ENCODE peak calls at places on chromosomes 4 and X, in eight cellular contexts. One of them, this sample, is unnamed. For H3K4me1, the result is how much of the 10 kb centered on the place peaks cover.

GRCh38 chrX:118677318-118677717 is 50.1 kb upstream of the IL13RA1 start:
- DNase-seq in K562: no peak
- DNase-seq in endodermal cell: no peak
- DNase-seq in neural progenitor cell: no peak
- DNase-seq in stomach: no peak
- DNase-seq in Panc1: no peak
- DNase-seq in mammary epithelial cell: no peak
- DNase-seq in left lung: no peak
- DNase-seq in this sample: no peak

GRCh38 chr4:33386761-33387160 is 2666.6 kb downstream of the PCDH7 start:
- DNase-seq in K562: no peak
- DNase-seq in endodermal cell: no peak
- DNase-seq in neural progenitor cell: no peak
- DNase-seq in stomach: no peak
- DNase-seq in Panc1: no peak
- DNase-seq in mammary epithelial cell: no peak
- DNase-seq in left lung: no peak
- DNase-seq in this sample: no peak

GRCh38 chr4:151797853-151798252 is 37.0 kb upstream of the GATB start:
- DNase-seq in K562: peak
- DNase-seq in endodermal cell: no peak
- DNase-seq in neural progenitor cell: no peak
- DNase-seq in stomach: no peak
- DNase-seq in Panc1: no peak
- DNase-seq in mammary epithelial cell: no peak
- DNase-seq in left lung: no peak
- DNase-seq in this sample: no peak

GRCh38 chrX:17812763-17813162 is 48.3 kb downstream of the RAI2 start:
- DNase-seq in K562: peak
- DNase-seq in endodermal cell: no peak
- DNase-seq in neural progenitor cell: peak
- DNase-seq in stomach: no peak
- DNase-seq in Panc1: no peak
- DNase-seq in mammary epithelial cell: no peak
- DNase-seq in left lung: no peak
- DNase-seq in this sample: no peak

GRCh38 chrX:48180811-48181210 is 15.8 kb downstream of the SSX5 start:
- DNase-seq in K562: no peak
- DNase-seq in endodermal cell: no peak
- DNase-seq in neural progenitor cell: no peak
- DNase-seq in stomach: no peak
- DNase-seq in Panc1: no peak
- DNase-seq in mammary epithelial cell: no peak
- DNase-seq in left lung: no peak
- DNase-seq in this sample: no peak

GRCh38 chrX:96407501-96407900 is 277.1 kb upstream of the DIAPH2 start:
- DNase-seq in K562: no peak
- DNase-seq in endodermal cell: no peak
- DNase-seq in neural progenitor cell: no peak
- DNase-seq in stomach: no peak
- DNase-seq in Panc1: no peak
- DNase-seq in mammary epithelial cell: no peak
- DNase-seq in left lung: no peak
- DNase-seq in this sample: no peak

GRCh38 chr4:73603307-73603710 is 16.9 kb downstream of the RASSF6 start:
- DNase-seq in K562: no peak
- DNase-seq in endodermal cell: no peak
- DNase-seq in neural progenitor cell: no peak
- DNase-seq in stomach: peak
- DNase-seq in Panc1: no peak
- DNase-seq in mammary epithelial cell: peak
- DNase-seq in left lung: no peak
- DNase-seq in this sample: no peak

GRCh38 chr4:124640037-124640730 is 72.3 kb downstream of the ANKRD50 start:
- DNase-seq in K562: no peak
- DNase-seq in endodermal cell: no peak
- DNase-seq in neural progenitor cell: no peak
- DNase-seq in stomach: peak
- DNase-seq in Panc1: peak
- DNase-seq in mammary epithelial cell: peak
- DNase-seq in left lung: no peak
- DNase-seq in this sample: no peak

GRCh38 chrX:57445046-57445445 is 146.8 kb upstream of the ZXDB start:
- DNase-seq in K562: no peak
- DNase-seq in endodermal cell: no peak
- DNase-seq in neural progenitor cell: no peak
- DNase-seq in stomach: no peak
- DNase-seq in Panc1: no peak
- DNase-seq in mammary epithelial cell: peak
- DNase-seq in left lung: no peak
- DNase-seq in this sample: no peak

GRCh38 chr4:172134536-172134935 is 321.3 kb downstream of the GALNTL6 start:
- DNase-seq in K562: no peak
- DNase-seq in endodermal cell: no peak
- DNase-seq in neural progenitor cell: no peak
- DNase-seq in stomach: no peak
- DNase-seq in Panc1: no peak
- DNase-seq in mammary epithelial cell: no peak
- DNase-seq in left lung: no peak
- DNase-seq in this sample: no peak

GRCh38 chr4:119939066-119939995 is 127.3 kb downstream of the MAD2L1 start:
- DNase-seq in K562: no peak
- DNase-seq in endodermal cell: no peak
- DNase-seq in neural progenitor cell: no peak
- DNase-seq in stomach: no peak
- DNase-seq in Panc1: no peak
- DNase-seq in mammary epithelial cell: no peak
- DNase-seq in left lung: no peak
- DNase-seq in this sample: no peak

GRCh38 chr4:181702864-181703263 is 540.3 kb upstream of the TENM3 start:
- DNase-seq in K562: no peak
- DNase-seq in endodermal cell: no peak
- DNase-seq in neural progenitor cell: no peak
- DNase-seq in stomach: no peak
- DNase-seq in Panc1: no peak
- DNase-seq in mammary epithelial cell: no peak
- DNase-seq in left lung: no peak
- DNase-seq in this sample: no peak

GRCh38 chr4:71261633-71262121 is 77.1 kb upstream of the SLC4A4 start:
- DNase-seq in K562: no peak
- DNase-seq in endodermal cell: no peak
- DNase-seq in neural progenitor cell: no peak
- DNase-seq in stomach: no peak
- DNase-seq in Panc1: no peak
- DNase-seq in mammary epithelial cell: no peak
- DNase-seq in left lung: no peak
- DNase-seq in this sample: no peak

GRCh38 chr4:30719363-30720020 is 677 bp upstream of the PCDH7 start:
- DNase-seq in K562: no peak
- DNase-seq in endodermal cell: peak
- DNase-seq in neural progenitor cell: peak
- DNase-seq in stomach: peak
- DNase-seq in Panc1: no peak
- DNase-seq in mammary epithelial cell: peak
- DNase-seq in left lung: peak
- DNase-seq in this sample: no peak

GRCh38 chrX:9604111-9604907 is 139.5 kb downstream of the TBL1X start:
- DNase-seq in K562: no peak
- DNase-seq in endodermal cell: no peak
- DNase-seq in neural progenitor cell: no peak
- DNase-seq in stomach: no peak
- DNase-seq in Panc1: no peak
- DNase-seq in mammary epithelial cell: no peak
- DNase-seq in left lung: no peak
- DNase-seq in this sample: peak

GRCh38 chrX:45771114-45771513 is 570.4 kb upstream of the DIPK2B start:
- DNase-seq in K562: peak
- DNase-seq in endodermal cell: no peak
- DNase-seq in neural progenitor cell: no peak
- DNase-seq in stomach: peak
- DNase-seq in Panc1: peak
- DNase-seq in mammary epithelial cell: peak
- DNase-seq in left lung: peak
- DNase-seq in this sample: no peak

GRCh38 chr4:121669163-121669550 is 27.6 kb downstream of the ANXA5 start:
- DNase-seq in K562: no peak
- DNase-seq in endodermal cell: no peak
- DNase-seq in neural progenitor cell: no peak
- DNase-seq in stomach: no peak
- DNase-seq in Panc1: no peak
- DNase-seq in mammary epithelial cell: no peak
- DNase-seq in left lung: no peak
- DNase-seq in this sample: no peak

GRCh38 chr4:109436504-109436903 is 2.9 kb downstream of the SEC24B start:
- DNase-seq in K562: no peak
- DNase-seq in endodermal cell: no peak
- DNase-seq in neural progenitor cell: no peak
- DNase-seq in stomach: no peak
- DNase-seq in Panc1: no peak
- DNase-seq in mammary epithelial cell: no peak
- DNase-seq in left lung: no peak
- DNase-seq in this sample: no peak

GRCh38 chr4:111398906-111399330 is 746.3 kb upstream of the FAM241A start:
- DNase-seq in K562: no peak
- DNase-seq in endodermal cell: no peak
- DNase-seq in neural progenitor cell: no peak
- DNase-seq in stomach: no peak
- DNase-seq in Panc1: no peak
- DNase-seq in mammary epithelial cell: no peak
- DNase-seq in left lung: no peak
- DNase-seq in this sample: no peak

GRCh38 chrX:119885554-119886428 is 9.9 kb upstream of the AKAP14 start:
- DNase-seq in K562: no peak
- DNase-seq in endodermal cell: no peak
- DNase-seq in neural progenitor cell: no peak
- DNase-seq in stomach: no peak
- DNase-seq in Panc1: peak
- DNase-seq in mammary epithelial cell: no peak
- DNase-seq in left lung: no peak
- DNase-seq in this sample: no peak

GRCh38 chr4:1365271-1366178 is 18.5 kb downstream of the UVSSA start:
- DNase-seq in K562: no peak
- DNase-seq in endodermal cell: peak
- DNase-seq in neural progenitor cell: no peak
- DNase-seq in stomach: peak
- DNase-seq in Panc1: no peak
- DNase-seq in mammary epithelial cell: peak
- DNase-seq in left lung: peak
- DNase-seq in this sample: no peak

GRCh38 chr4:108166038-108166437 is 2.7 kb downstream of the LEF1 start:
- DNase-seq in K562: no peak
- DNase-seq in endodermal cell: no peak
- DNase-seq in neural progenitor cell: peak
- DNase-seq in stomach: no peak
- DNase-seq in Panc1: no peak
- DNase-seq in mammary epithelial cell: no peak
- DNase-seq in left lung: no peak
- DNase-seq in this sample: no peak
- H3K4me1 ChIP-seq in K562: under half
- H3K4me1 ChIP-seq in endodermal cell: under half
- H3K4me1 ChIP-seq in neural progenitor cell: under half
- H3K4me1 ChIP-seq in stomach: under half
- H3K4me1 ChIP-seq in Panc1: under half
- H3K4me1 ChIP-seq in mammary epithelial cell: under half
- H3K4me1 ChIP-seq in left lung: under half
- H3K4me1 ChIP-seq in this sample: under half

DNA sequence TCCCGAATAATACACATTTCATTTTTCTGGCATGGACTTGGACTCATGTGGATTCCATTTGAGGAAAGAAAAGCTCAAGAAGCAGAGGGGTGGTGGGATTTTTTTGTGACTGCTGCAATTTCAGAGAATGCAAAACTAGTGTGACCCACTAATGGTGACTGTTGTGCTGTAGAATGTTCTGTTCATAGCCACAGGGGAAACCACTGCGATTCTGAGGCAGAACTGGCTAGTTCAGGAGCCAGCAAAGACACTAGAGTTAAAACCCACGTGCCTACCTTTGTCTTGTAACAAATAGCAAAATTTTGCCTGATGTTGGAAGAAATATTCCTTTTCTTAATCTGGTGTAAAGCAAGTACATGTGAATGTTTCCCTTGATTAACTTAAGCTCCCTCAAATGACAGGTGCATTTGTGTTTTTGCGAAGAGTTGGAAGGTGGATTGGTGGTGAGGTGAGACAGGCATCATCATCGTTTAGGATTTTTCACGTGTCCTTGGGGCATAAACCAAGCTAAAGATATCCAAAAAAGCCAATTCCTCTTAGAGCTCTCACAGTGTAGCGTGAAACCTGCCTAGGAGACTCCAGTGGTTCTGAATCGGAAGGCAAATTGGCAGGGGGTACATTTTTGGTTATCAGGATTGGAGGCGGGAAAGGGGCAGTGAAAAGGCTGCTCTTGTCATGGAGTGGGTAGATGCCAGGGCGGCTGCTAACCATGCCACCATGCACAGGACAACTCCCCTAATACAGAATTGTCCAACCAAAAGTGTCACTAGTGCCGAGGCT is 38.1 kb upstream of the FAM9C start:
- DNase-seq in K562: no peak
- DNase-seq in endodermal cell: no peak
- DNase-seq in neural progenitor cell: no peak
- DNase-seq in stomach: no peak
- DNase-seq in Panc1: no peak
- DNase-seq in mammary epithelial cell: no peak
- DNase-seq in left lung: no peak
- DNase-seq in this sample: no peak
- H3K4me1 ChIP-seq in K562: under half
- H3K4me1 ChIP-seq in endodermal cell: under half
- H3K4me1 ChIP-seq in neural progenitor cell: under half
- H3K4me1 ChIP-seq in stomach: under half
- H3K4me1 ChIP-seq in Panc1: under half
- H3K4me1 ChIP-seq in mammary epithelial cell: under half
- H3K4me1 ChIP-seq in left lung: under half
- H3K4me1 ChIP-seq in this sample: under half

DNA sequence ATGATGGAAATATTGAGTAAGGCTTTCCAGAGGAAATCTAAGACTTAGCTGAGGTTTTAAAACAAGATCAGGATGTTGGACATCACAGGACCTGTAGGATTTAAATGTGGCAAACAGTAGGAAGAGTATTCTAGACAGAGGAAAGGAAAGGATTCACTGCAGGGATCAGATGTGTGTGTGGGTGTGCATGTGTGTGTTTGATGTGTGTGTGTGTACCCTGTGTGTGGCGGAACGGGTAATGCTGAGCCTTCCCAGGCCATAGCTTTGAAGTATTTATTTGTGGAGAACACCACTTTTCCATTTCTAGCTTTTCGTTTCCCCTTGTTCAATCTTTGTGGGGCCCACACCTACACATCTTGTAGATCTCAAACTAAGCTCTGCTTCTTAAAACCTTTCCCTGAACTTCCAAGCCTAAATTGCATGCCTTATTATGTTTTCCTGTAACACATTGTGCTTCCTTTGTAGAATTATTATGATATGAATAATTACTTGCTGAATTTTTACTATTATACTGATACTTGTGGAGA is 6.9 kb downstream of the GUCY1A1 start:
- DNase-seq in K562: no peak
- DNase-seq in endodermal cell: no peak
- DNase-seq in neural progenitor cell: no peak
- DNase-seq in stomach: no peak
- DNase-seq in Panc1: no peak
- DNase-seq in mammary epithelial cell: no peak
- DNase-seq in left lung: no peak
- DNase-seq in this sample: no peak
- H3K4me1 ChIP-seq in K562: under half
- H3K4me1 ChIP-seq in endodermal cell: under half
- H3K4me1 ChIP-seq in neural progenitor cell: under half
- H3K4me1 ChIP-seq in stomach: under half
- H3K4me1 ChIP-seq in Panc1: under half
- H3K4me1 ChIP-seq in mammary epithelial cell: under half
- H3K4me1 ChIP-seq in left lung: under half
- H3K4me1 ChIP-seq in this sample: under half

GRCh38 chr4:168592676-168593075 is 95.8 kb downstream of the PALLD start:
- DNase-seq in K562: no peak
- DNase-seq in endodermal cell: no peak
- DNase-seq in neural progenitor cell: no peak
- DNase-seq in stomach: no peak
- DNase-seq in Panc1: no peak
- DNase-seq in mammary epithelial cell: peak
- DNase-seq in left lung: no peak
- DNase-seq in this sample: no peak
- H3K4me1 ChIP-seq in K562: under half
- H3K4me1 ChIP-seq in endodermal cell: under half
- H3K4me1 ChIP-seq in neural progenitor cell: under half
- H3K4me1 ChIP-seq in stomach: under half
- H3K4me1 ChIP-seq in Panc1: under half
- H3K4me1 ChIP-seq in mammary epithelial cell: under half
- H3K4me1 ChIP-seq in left lung: under half
- H3K4me1 ChIP-seq in this sample: under half

This sample was measured in thoracic aorta.